ENCODE peak calls at places on chromosomes 12 and 14, in nine cellular contexts. F is gastrocnemius medialis, H is ovary, U is breast epithelium, V is body of pancreas, R is NB4, Q is GM12878, B is sigmoid colon, T is A549. P is an unnamed sample.

GRCh38 chr12:105706973-105707334 is 376.5 kb downstream of the C12orf75 start:
- DNase-seq in B (no peak), Q (no peak), H (no peak), F (no peak), R (no peak), U (no peak), T (no peak), V (no peak), P (no peak)

GRCh38 chr12:1611775-1612174 is 17.3 kb upstream of the WNT5B start:
- DNase-seq in U (no peak), F (no peak), B (no peak), R (peak), H (no peak), Q (no peak), V (no peak), T (no peak), P (no peak)

GRCh38 chr12:50103767-50104321 is at the start of gene GPD1:
- DNase-seq in R (no peak), U (peak), B (peak), H (peak), T (no peak), F (peak), V (peak), Q (no peak), P (no peak)

GRCh38 chr12:57604454-57605307 is at the start of gene DTX3:
- DNase-seq in B (peak), T (no peak), F (no peak), H (peak), R (no peak), U (no peak), V (peak), Q (no peak), P (no peak)

GRCh38 chr12:105209091-105209490 is 26.9 kb downstream of the APPL2 start:
- DNase-seq in R (no peak), F (no peak), H (no peak), U (no peak), Q (no peak), T (no peak), B (no peak), V (no peak), P (no peak)

GRCh38 chr14:73887704-73888459 is 1.2 kb downstream of the ZNF410 start:
- DNase-seq in V (no peak), R (peak), Q (no peak), H (no peak), U (no peak), T (no peak), B (no peak), F (no peak), P (no peak)

GRCh38 chr14:94011795-94012194 is 14.3 kb upstream of the OTUB2 start:
- DNase-seq in T (no peak), V (no peak), U (no peak), H (no peak), Q (no peak), R (no peak), B (no peak), F (no peak), P (no peak)

GRCh38 chr12:32107376-32108267 is 975 bp downstream of the BICD1 start:
- DNase-seq in V (peak), B (no peak), U (no peak), Q (no peak), H (peak), T (peak), R (peak), F (no peak), P (no peak)

GRCh38 chr12:48045061-48045846 is 41.0 kb upstream of the COL2A1 start:
- DNase-seq in H (peak), U (no peak), F (no peak), T (no peak), B (no peak), R (no peak), Q (no peak), V (no peak), P (no peak)

GRCh38 chr14:94322648-94323570 is at the start of gene SERPINA6:
- DNase-seq in U (no peak), R (no peak), Q (no peak), H (no peak), V (peak), B (no peak), T (no peak), F (no peak), P (no peak)

GRCh38 chr14:24817638-24818053 is 183.7 kb upstream of the GZMB start:
- DNase-seq in R (no peak), Q (no peak), U (no peak), V (peak), T (peak), F (no peak), H (no peak), B (no peak), P (no peak)

GRCh38 chr14:36662258-36662542 is 540 bp downstream of the PAX9 start:
- DNase-seq in R (no peak), U (no peak), F (no peak), B (no peak), V (no peak), H (no peak), Q (no peak), T (no peak), P (no peak)
- H3K4me3 ChIP-seq in R (no peak), U (peak), F (peak), B (peak), V (no peak), H (peak), Q (no peak), T (peak), P (peak)

DNA sequence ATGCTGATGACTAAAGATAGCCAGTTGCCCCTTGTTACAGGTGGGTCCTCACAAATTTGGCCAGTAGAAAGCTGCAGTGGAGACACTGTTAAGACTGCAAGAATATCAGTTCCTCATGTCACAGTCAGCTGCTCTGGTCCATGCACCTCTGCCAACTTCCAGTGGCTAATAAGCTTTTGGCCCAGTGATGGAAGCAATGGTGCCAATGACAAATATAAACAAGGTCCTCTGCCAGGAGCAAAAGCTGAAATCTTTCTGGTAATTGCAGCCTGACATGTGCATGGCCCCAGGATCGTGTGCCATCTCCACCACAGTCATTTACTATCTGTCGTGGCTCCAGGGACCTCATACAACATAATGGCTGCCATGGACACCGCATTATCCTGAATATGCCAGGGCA is 85.4 kb upstream of the TMEM260 start:
- DNase-seq in T (no peak), H (no peak), V (no peak), R (no peak), F (no peak), Q (no peak), B (no peak), U (no peak), P (no peak)
- TF ChIP-seq POLR2A in T (no peak), H (no peak), V (no peak), R (no peak), F (no peak), Q (no peak), B (no peak), U (no peak), P (no peak)

GRCh38 chr12:14886271-14886670 is 617 bp upstream of the MGP start:
- DNase-seq in R (no peak), H (no peak), F (no peak), U (no peak), T (no peak), Q (no peak), B (no peak), V (no peak), P (no peak)
- H3K4me3 ChIP-seq in R (no peak), H (no peak), F (peak), U (peak), T (no peak), Q (no peak), B (peak), V (no peak), P (peak)

DNA sequence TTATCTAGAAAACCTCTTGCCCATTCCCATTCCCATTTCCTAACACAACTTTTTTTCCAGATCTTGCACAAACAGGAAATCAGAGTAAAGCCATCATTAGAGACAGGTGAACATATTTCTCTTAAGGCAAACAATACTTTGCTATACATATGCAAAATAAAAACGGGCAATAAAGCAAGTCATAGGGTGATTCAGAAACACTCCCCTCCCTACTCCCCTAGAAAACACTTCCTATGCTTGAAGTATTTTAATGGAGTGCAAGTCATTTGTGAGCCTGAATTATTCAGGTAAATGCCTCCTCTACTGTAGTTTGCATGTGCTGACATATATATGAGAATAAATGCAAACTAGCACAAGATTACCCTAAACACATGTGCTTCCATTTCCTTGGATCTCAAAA is 159.5 kb upstream of the BMP4 start:
- DNase-seq in U (no peak), B (no peak), H (no peak), Q (no peak), F (no peak), V (no peak), R (no peak), T (no peak), P (no peak)
- TF ChIP-seq POLR2A in U (no peak), B (no peak), H (no peak), Q (no peak), F (no peak), V (no peak), R (no peak), T (no peak), P (no peak)

P was measured in suprapubic skin.